ENCODE peak calls at places on chromosomes 13 and 19, in seven cellular contexts. X is astrocyte, D is heart left ventricle, C is aorta, T is uterus, F is GM23248, N is IMR-90. U is an unnamed sample. For H3K4me1, the result is how much of the 10 kb centered on the place peaks cover.

GRCh38 chr13:68696907-68697306 is 1410.7 kb upstream of the ATXN8OS start:
- DNase-seq in X (no peak), D (no peak), C (no peak), T (no peak), F (no peak), N (no peak), U (no peak)

GRCh38 chr13:105538346-105538745 is 997.1 kb downstream of the EFNB2 start:
- DNase-seq in X (no peak), D (no peak), C (no peak), T (no peak), F (no peak), N (no peak), U (no peak)

GRCh38 chr13:27969073-27969865 is at the start of gene CDX2:
- DNase-seq in X (no peak), D (no peak), C (no peak), T (no peak), F (no peak), N (no peak), U (no peak)

GRCh38 chr19:45187421-45188100 is 9.0 kb downstream of the BLOC1S3 start:
- DNase-seq in X (no peak), D (peak), C (no peak), T (no peak), F (peak), N (no peak), U (no peak)

GRCh38 chr19:45890877-45891276 is 4.9 kb upstream of the IRF2BP1 start:
- DNase-seq in X (no peak), D (no peak), C (no peak), T (no peak), F (no peak), N (no peak), U (no peak)

GRCh38 chr13:36275190-36276002 is 22.2 kb downstream of the CCDC169 start:
- DNase-seq in X (peak), D (no peak), C (no peak), T (no peak), F (peak), N (peak), U (no peak)

GRCh38 chr13:82501804-82502203 is 1380.5 kb downstream of the SLITRK1 start:
- DNase-seq in X (no peak), D (no peak), C (no peak), T (no peak), F (no peak), N (no peak), U (no peak)

GRCh38 chr13:113211774-113212173 is 2.4 kb downstream of the CUL4A start:
- DNase-seq in X (no peak), D (peak), C (no peak), T (no peak), F (no peak), N (no peak), U (no peak)

GRCh38 chr13:20221772-20222171 is 10.3 kb downstream of the GJB6 start:
- DNase-seq in X (no peak), D (no peak), C (no peak), T (no peak), F (peak), N (no peak), U (no peak)

GRCh38 chr19:45008554-45008953 is 7.3 kb downstream of the RELB start:
- DNase-seq in X (no peak), D (no peak), C (no peak), T (no peak), F (no peak), N (no peak), U (no peak)

GRCh38 chr19:53132231-53132991 is at the start of gene ZNF415:
- DNase-seq in X (peak), D (peak), C (peak), T (peak), F (peak), N (peak), U (peak)

GRCh38 chr19:8890260-8890659 is 58.1 kb downstream of the MBD3L1 start:
- DNase-seq in X (no peak), D (no peak), C (no peak), T (no peak), F (no peak), N (no peak), U (no peak)

GRCh38 chr19:50465986-50466771 is 10.1 kb upstream of the EMC10 start:
- DNase-seq in X (no peak), D (no peak), C (no peak), T (no peak), F (peak), N (no peak), U (no peak)

GRCh38 chr19:746956-747355 is 4.0 kb upstream of the MISP start:
- DNase-seq in X (no peak), D (no peak), C (no peak), T (no peak), F (no peak), N (no peak), U (no peak)

GRCh38 chr13:91185294-91185863 is 162.1 kb upstream of the MIR17HG start:
- DNase-seq in X (peak), D (no peak), C (no peak), T (no peak), F (peak), N (peak), U (no peak)

GRCh38 chr19:45682117-45682516 is 9.6 kb downstream of the SNRPD2 start:
- DNase-seq in X (no peak), D (no peak), C (no peak), T (no peak), F (no peak), N (no peak), U (no peak)

GRCh38 chr13:45542878-45543277 is 72.7 kb downstream of the ERICH6B start:
- DNase-seq in X (no peak), D (no peak), C (no peak), T (no peak), F (no peak), N (no peak), U (no peak)

GRCh38 chr13:105918842-105919741 is 616.4 kb downstream of the EFNB2 start:
- DNase-seq in X (peak), D (no peak), C (no peak), T (no peak), F (peak), N (peak), U (no peak)

GRCh38 chr13:113076681-113077401 is 28.8 kb upstream of the F7 start:
- DNase-seq in X (no peak), D (peak), C (peak), T (no peak), F (no peak), N (no peak), U (no peak)

GRCh38 chr13:33278923-33279322 is 6.6 kb downstream of the STARD13 start:
- DNase-seq in X (no peak), D (no peak), C (no peak), T (no peak), F (no peak), N (no peak), U (no peak)
- H3K4me1 ChIP-seq in X (half or more), D (half or more), C (under half), T (under half), F (half or more), N (under half), U (half or more)

GRCh38 chr19:2051771-2052704 is 994 bp upstream of the MKNK2 start:
- DNase-seq in X (no peak), D (peak), C (no peak), T (peak), F (no peak), N (no peak), U (peak)
- H3K4me3 ChIP-seq in X (no peak), D (peak), C (no peak), T (peak), F (peak), N (no peak), U (peak)

DNA sequence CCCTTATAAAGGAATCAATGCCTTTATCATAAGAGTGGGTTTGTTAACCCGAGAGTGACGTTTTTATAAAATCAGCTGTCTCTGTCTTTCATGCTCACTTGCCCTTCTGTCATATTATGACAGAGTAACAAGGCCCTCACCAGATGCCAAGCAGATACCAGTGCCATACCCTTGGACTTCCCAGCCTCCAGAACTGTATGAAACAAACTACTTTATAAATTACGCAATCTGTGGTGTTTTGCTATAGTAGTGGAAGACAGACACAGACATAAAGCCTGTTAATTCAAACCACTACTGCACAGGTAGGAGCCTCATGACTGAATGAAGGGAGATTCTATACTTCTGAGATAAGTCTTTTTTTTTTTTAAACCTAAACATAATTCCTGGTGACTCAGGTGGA is 4.6 kb downstream of the VN1R1 start:
- DNase-seq in X (no peak), D (no peak), C (no peak), T (no peak), F (no peak), N (no peak), U (no peak)
- H3K4me1 ChIP-seq in X (under half), D (under half), C (under half), T (under half), F (under half), N (under half), U (under half)

GRCh38 chr19:40947114-40947513 is 44.0 kb upstream of the CYP2B6 start:
- DNase-seq in X (no peak), D (no peak), C (no peak), T (no peak), F (no peak), N (no peak), U (no peak)

GRCh38 chr19:40945645-40946044 is 45.4 kb upstream of the CYP2B6 start:
- DNase-seq in X (no peak), D (no peak), C (no peak), T (no peak), F (no peak), N (no peak), U (no peak)

GRCh38 chr19:40936755-40937154 is 54.3 kb upstream of the CYP2B6 start:
- DNase-seq in X (no peak), D (no peak), C (no peak), T (no peak), F (no peak), N (no peak), U (no peak)

GRCh38 chr19:40947573-40947972 is 43.5 kb upstream of the CYP2B6 start:
- DNase-seq in X (no peak), D (no peak), C (no peak), T (no peak), F (no peak), N (no peak), U (no peak)

DNA sequence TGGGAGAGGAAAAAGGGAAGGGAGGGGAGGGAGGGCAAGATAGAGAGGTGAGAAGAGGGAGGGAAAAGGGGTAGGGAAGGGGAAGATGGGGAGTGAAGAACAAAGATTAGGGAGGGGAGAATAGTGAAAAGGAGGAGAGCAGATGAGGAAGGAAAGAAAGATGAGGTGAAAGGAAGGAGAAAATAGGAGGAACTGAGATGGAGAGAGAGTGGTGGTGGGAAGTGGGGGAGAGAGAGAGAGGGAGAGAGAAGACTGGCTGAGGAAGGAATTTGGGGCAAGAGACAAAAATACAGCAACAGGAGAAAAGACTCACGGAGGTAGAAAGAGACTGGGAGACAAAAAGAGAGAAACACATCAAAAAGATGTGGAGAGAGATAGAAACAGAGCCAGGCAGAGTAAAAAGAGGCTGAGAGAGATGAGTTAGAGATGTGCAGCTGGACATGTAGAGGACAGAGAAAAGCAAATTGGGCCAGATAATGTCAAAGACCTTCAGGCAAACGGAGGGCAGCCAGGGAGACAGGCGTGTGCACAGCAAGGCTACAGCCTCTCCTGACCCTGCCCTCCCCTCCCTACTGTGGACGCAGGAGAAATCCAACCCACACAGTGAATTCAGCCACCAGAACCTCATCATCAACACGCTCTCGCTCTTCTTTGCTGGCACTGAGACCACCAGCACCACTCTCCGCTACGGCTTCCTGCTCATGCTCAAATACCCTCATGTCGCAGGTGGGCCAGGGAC is 49.4 kb upstream of the CYP2B6 start:
- DNase-seq in X (no peak), D (no peak), C (no peak), T (no peak), F (no peak), N (no peak), U (no peak)
- H3K4me3 ChIP-seq in X (no peak), D (no peak), C (no peak), T (no peak), F (no peak), N (no peak), U (no peak)

DNA sequence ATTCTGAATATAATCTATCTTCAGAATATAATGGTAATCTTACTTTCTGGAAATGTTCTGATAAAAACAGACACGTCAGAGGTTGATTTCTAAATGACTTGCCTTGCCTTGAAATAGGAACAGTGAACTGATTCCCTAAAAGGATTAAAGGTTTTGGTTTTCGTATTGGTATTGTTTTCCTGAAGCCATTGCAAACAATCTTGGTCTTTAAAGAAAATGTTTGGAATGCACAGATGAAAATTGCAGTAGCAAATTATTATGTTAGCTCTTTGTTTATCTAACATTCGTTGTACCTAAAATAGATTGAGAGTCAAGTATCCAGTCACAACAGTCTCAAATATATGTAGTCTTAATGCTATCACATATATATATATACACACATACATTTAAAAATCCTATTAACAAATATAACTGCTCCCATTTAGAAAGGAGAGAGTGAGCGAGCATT is 1.7 kb downstream of the ITM2B start:
- DNase-seq in X (no peak), D (no peak), C (no peak), T (no peak), F (peak), N (no peak), U (no peak)
- H3K4me1 ChIP-seq in X (under half), D (under half), C (under half), T (under half), F (under half), N (under half), U (half or more)

GRCh38 chr13:74027161-74027779 is 106.9 kb downstream of the KLF12 start:
- DNase-seq in X (no peak), D (no peak), C (no peak), T (no peak), F (no peak), N (no peak), U (no peak)
- H3K4me3 ChIP-seq in X (no peak), D (no peak), C (no peak), T (no peak), F (no peak), N (no peak), U (no peak)

GRCh38 chr19:40806385-40807146 is 7.6 kb downstream of the EGLN2 start:
- DNase-seq in X (peak), D (peak), C (peak), T (peak), F (peak), N (peak), U (peak)

GRCh38 chr19:40807147-40808020 is 8.4 kb downstream of the EGLN2 start:
- DNase-seq in X (no peak), D (no peak), C (peak), T (no peak), F (peak), N (no peak), U (no peak)

GRCh38 chr19:40809358-40810086 is 10.5 kb downstream of the EGLN2 start:
- DNase-seq in X (no peak), D (no peak), C (peak), T (no peak), F (no peak), N (no peak), U (no peak)

GRCh38 chr19:40808497-40808896 is 9.5 kb downstream of the EGLN2 start:
- DNase-seq in X (no peak), D (no peak), C (peak), T (no peak), F (no peak), N (no peak), U (no peak)

DNA sequence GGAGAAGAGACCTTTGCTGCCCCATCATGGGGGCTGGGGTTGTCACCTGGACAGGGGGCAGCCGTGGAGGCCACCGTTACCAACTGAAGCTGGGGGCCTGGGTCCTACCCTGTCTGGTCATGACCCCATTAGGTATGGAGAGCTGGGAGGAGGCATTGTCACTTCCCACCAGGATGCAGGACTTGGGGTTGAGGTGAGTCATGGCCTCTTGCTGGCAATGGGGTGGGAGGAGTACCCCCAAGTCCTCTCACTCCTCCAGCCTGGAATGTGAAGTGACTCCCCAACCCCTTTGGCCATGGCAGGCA is 9.0 kb downstream of the EGLN2 start:
- DNase-seq in X (no peak), D (no peak), C (no peak), T (no peak), F (no peak), N (no peak), U (no peak)
- H3K4me1 ChIP-seq in X (under half), D (under half), C (under half), T (under half), F (under half), N (under half), U (half or more)

DNA sequence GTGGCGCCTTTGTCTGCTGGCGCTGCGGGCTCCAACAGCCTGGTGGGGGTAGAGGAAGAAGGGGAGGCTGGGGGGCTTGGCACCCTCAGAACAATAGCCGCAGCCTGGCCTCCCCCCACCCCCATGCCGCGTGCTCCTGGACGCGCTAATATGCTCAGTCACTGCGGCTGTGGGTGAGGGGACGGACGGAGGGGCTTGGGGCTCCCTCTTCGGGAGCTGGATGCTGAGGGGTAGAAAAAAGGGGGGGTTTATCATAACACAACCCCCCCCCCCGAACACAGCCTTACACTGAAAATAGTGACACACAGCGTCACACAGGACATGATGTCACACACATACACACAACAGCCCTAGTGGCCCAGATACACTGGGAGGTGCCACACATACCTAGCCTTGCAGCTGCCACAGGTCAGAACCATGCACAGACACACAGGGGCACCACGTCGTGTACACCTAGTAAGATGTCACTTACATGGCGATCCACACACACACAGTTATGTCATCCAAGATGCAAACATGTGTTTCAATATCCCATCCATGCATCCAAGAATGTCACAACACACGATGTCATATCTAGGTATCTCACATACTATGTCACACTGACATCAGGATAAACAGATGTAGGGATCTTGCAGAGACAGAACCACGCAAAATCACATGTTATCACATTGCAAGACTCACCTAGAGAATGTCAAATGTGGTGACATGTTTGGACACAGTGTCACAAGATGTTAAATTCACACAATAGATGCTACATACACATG is 760 bp downstream of the MAST1 start:
- DNase-seq in X (no peak), D (no peak), C (no peak), T (no peak), F (no peak), N (no peak), U (no peak)
- H3K4me3 ChIP-seq in X (no peak), D (no peak), C (no peak), T (no peak), F (no peak), N (no peak), U (peak)

GRCh38 chr19:39304185-39304513 is 7.9 kb downstream of the IFNL1 start:
- DNase-seq in X (no peak), D (no peak), C (no peak), T (no peak), F (no peak), N (no peak), U (no peak)
- H3K4me1 ChIP-seq in X (under half), D (under half), C (under half), T (under half), F (under half), N (under half), U (under half)

DNA sequence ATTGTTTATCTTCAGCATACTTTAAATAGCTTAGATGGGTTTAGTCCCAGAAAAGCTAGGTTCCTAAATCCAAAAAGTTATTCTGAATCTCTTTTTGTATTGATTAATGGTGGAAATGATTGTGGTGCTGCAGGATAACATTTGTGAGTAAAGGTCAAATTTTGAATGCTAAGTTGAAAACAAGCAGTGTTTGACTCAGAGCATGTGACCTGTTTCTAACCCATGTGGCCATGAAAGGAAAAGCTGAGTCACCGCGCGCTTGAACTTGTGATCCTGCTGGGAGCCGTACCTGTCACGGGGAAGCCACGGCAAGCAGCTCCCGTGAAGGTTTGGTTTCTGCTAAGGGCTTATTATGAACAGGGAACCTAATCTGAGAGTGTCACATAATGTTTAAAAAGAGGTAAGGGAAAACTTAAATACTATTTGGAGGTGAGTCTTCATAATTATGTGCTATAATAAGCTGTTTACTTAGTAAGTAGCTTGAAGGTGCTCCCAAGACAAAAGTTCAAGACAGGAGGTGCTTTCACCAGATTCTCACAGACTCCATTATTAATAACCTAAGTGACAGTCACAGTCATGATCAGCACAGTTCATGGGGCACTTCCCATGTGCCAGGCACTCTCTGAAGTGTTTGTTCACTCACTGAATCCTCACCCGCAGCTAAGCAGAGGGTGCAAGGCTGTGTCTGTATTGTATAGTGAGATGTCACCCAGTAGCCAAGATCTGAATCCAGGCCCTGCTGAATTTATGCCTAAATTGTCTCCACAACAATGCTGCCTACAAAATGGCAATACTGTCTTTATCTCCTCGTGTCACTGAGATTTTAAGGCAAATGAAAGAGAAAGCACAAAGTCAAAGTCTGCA is 286.5 kb downstream of the MYO16 start:
- DNase-seq in X (peak), D (peak), C (peak), T (peak), F (peak), N (peak), U (peak)
- H3K4me3 ChIP-seq in X (no peak), D (no peak), C (no peak), T (no peak), F (peak), N (no peak), U (peak)